ENCODE peak calls at places on chromosomes 5 and 9, in nine cellular contexts. W is NT2/D1, M is tibial nerve, P is lower lobe of right lung, K is aorta, Z is IMR-90, A is psoas muscle, C is ovary, E is right atrium auricular region. I is an unnamed sample.

GRCh38 chr5:6399978-6400910 is 21.9 kb upstream of the MED10 start:
- DNase-seq in W (no peak), M (no peak), P (no peak), K (no peak), Z (peak; percentile 57), A (no peak), C (no peak), E (peak; percentile 30), I (no peak)

GRCh38 chr5:5140051-5141010 is at the start of gene ADAMTS16:
- DNase-seq in W (no peak), M (no peak), P (no peak), K (no peak), Z (no peak), A (peak; percentile 52), C (peak; percentile 58), E (no peak), I (no peak)

GRCh38 chr5:131769337-131769736 is 27.5 kb downstream of the FNIP1 start:
- DNase-seq in W (no peak), M (no peak), P (no peak), K (no peak), Z (no peak), A (no peak), C (no peak), E (no peak), I (no peak)

GRCh38 chr5:139648205-139649081 is at the start of gene CXXC5:
- DNase-seq in W (no peak), M (no peak), P (peak; percentile 89), K (peak; percentile 92), Z (peak; percentile 83), A (peak; percentile 94), C (peak; percentile 75), E (no peak), I (peak; percentile 91)

GRCh38 chr9:95327239-95327865 is 9.8 kb upstream of the FANCC start:
- DNase-seq in W (no peak), M (no peak), P (no peak), K (no peak), Z (no peak), A (no peak), C (no peak), E (no peak), I (no peak)

GRCh38 chr5:73497537-73498056 is 645 bp upstream of the BTF3 start:
- DNase-seq in W (no peak), M (no peak), P (no peak), K (no peak), Z (no peak), A (no peak), C (no peak), E (no peak), I (no peak)

GRCh38 chr5:78542321-78542840 is 106.2 kb downstream of the LHFPL2 start:
- DNase-seq in W (no peak), M (no peak), P (no peak), K (no peak), Z (no peak), A (no peak), C (no peak), E (peak; percentile 50), I (no peak)

GRCh38 chr5:142540774-142541466 is 145.0 kb downstream of the FGF1 start:
- DNase-seq in W (no peak), M (peak; percentile 17), P (no peak), K (no peak), Z (peak; percentile 74), A (peak; percentile 78), C (no peak), E (peak; percentile 64), I (no peak)

GRCh38 chr5:40089269-40089668 is 590.4 kb upstream of the PTGER4 start:
- DNase-seq in W (no peak), M (no peak), P (no peak), K (no peak), Z (peak; percentile 1), A (no peak), C (no peak), E (no peak), I (peak; percentile 53)

GRCh38 chr9:83116026-83116425 is 53.1 kb upstream of the RASEF start:
- DNase-seq in W (no peak), M (no peak), P (no peak), K (no peak), Z (no peak), A (no peak), C (no peak), E (no peak), I (no peak)

GRCh38 chr9:88174324-88174723 is 36.0 kb upstream of the SPATA31C2 start:
- DNase-seq in W (no peak), M (no peak), P (no peak), K (no peak), Z (no peak), A (no peak), C (no peak), E (no peak), I (peak; percentile 79)

GRCh38 chr9:11469745-11470144 is 856.9 kb upstream of the PTPRD start:
- DNase-seq in W (no peak), M (no peak), P (no peak), K (no peak), Z (no peak), A (no peak), C (no peak), E (no peak), I (no peak)

GRCh38 chr9:14313951-14314423 is at the start of gene NFIB:
- DNase-seq in W (peak; percentile 52), M (peak; percentile 15), P (peak; percentile 60), K (peak; percentile 65), Z (peak; percentile 24), A (peak; percentile 88), C (peak; percentile 79), E (no peak), I (peak; percentile 82)

GRCh38 chr9:73131376-73131775 is 20.3 kb upstream of the ANXA1 start:
- DNase-seq in W (no peak), M (no peak), P (no peak), K (no peak), Z (no peak), A (no peak), C (no peak), E (no peak), I (no peak)

GRCh38 chr9:26266111-26266791 is 588.0 kb upstream of the TUSC1 start:
- DNase-seq in W (no peak), M (no peak), P (no peak), K (no peak), Z (no peak), A (no peak), C (no peak), E (no peak), I (no peak)

GRCh38 chr9:131420913-131421312 is 27.0 kb downstream of the PRRC2B start:
- DNase-seq in W (no peak), M (no peak), P (no peak), K (no peak), Z (peak; percentile 60), A (peak; percentile 18), C (no peak), E (no peak), I (peak; percentile 50)

GRCh38 chr5:17411436-17411835 is 86.6 kb upstream of the TAF11L2 start:
- DNase-seq in W (no peak), M (no peak), P (no peak), K (no peak), Z (peak; percentile 69), A (no peak), C (no peak), E (no peak), I (no peak)

GRCh38 chr9:3708751-3709150 is 182.9 kb upstream of the RFX3 start:
- DNase-seq in W (no peak), M (no peak), P (no peak), K (no peak), Z (peak; percentile 7), A (no peak), C (no peak), E (no peak), I (no peak)

GRCh38 chr9:138025417-138025816 is 147.8 kb downstream of the CACNA1B start:
- DNase-seq in W (no peak), M (no peak), P (no peak), K (no peak), Z (no peak), A (no peak), C (no peak), E (no peak), I (no peak)

GRCh38 chr9:105069285-105070065 is 141.5 kb upstream of the ABCA1 start:
- DNase-seq in W (no peak), M (no peak), P (no peak), K (no peak), Z (no peak), A (no peak), C (no peak), E (no peak), I (no peak)

GRCh38 chr9:125203259-125203658 is 2.9 kb downstream of the RABEPK start:
- DNase-seq in W (no peak), M (no peak), P (no peak), K (no peak), Z (peak; percentile 46), A (no peak), C (no peak), E (no peak), I (no peak)

GRCh38 chr5:99449786-99450185 is 521.0 kb upstream of the CHD1 start:
- DNase-seq in W (no peak), M (no peak), P (no peak), K (no peak), Z (no peak), A (no peak), C (no peak), E (no peak), I (no peak)

GRCh38 chr5:99453181-99453580 is 524.4 kb upstream of the CHD1 start:
- DNase-seq in W (no peak), M (no peak), P (no peak), K (no peak), Z (no peak), A (no peak), C (no peak), E (no peak), I (no peak)
- H3K27me3 ChIP-seq in W (no peaks in the 10 kb centered on the region), M (no peaks in the 10 kb centered on the region), P (no peaks in the 10 kb centered on the region), K (no peaks in the 10 kb centered on the region), Z (no peaks in the 10 kb centered on the region), A (no peaks in the 10 kb centered on the region), C (no peaks in the 10 kb centered on the region), E (no peaks in the 10 kb centered on the region), I (no peaks in the 10 kb centered on the region)

GRCh38 chr5:170418736-170419135 is 29.6 kb upstream of the KCNMB1 start:
- DNase-seq in W (no peak), M (no peak), P (no peak), K (no peak), Z (no peak), A (no peak), C (no peak), E (no peak), I (no peak)
- H3K27me3 ChIP-seq in W (no peaks in the 10 kb centered on the region), M (no peaks in the 10 kb centered on the region), P (peaks cover 13% of the 10 kb centered on the region), K (no peaks in the 10 kb centered on the region), Z (peaks cover 5% of the 10 kb centered on the region), A (no peaks in the 10 kb centered on the region), C (no peaks in the 10 kb centered on the region), E (no peaks in the 10 kb centered on the region), I (no peaks in the 10 kb centered on the region)

DNA sequence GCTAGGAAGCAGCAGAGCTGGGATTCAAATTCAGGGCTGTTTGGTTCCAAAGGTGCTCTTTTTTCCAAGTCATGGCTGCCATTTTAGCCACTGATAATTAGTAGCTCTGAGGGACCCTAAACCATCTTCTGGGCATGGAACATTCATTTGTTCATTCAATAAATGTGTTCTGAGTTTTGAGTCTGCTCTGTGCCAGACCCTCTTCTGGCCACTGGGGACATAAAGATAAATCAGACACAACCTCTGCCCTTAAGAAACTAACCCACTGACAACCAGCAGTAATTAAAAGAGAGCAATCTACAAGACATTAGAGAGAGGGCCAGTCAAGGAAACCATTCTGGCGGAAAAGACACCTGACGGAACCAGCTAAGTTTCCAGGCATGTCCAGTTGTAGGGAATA is 2.0 kb upstream of the CPEB4 start:
- DNase-seq in W (no peak), M (no peak), P (no peak), K (no peak), Z (no peak), A (no peak), C (no peak), E (no peak), I (no peak)
- H3K27me3 ChIP-seq in W (no peaks in the 10 kb centered on the region), M (no peaks in the 10 kb centered on the region), P (no peaks in the 10 kb centered on the region), K (no peaks in the 10 kb centered on the region), Z (no peaks in the 10 kb centered on the region), A (no peaks in the 10 kb centered on the region), C (no peaks in the 10 kb centered on the region), E (no peaks in the 10 kb centered on the region), I (no peaks in the 10 kb centered on the region)

GRCh38 chr5:133056891-133057290 is 5.1 kb downstream of the HSPA4 start:
- DNase-seq in W (no peak), M (no peak), P (no peak), K (no peak), Z (no peak), A (no peak), C (no peak), E (no peak), I (no peak)
- H3K27me3 ChIP-seq in W (no peaks in the 10 kb centered on the region), M (no peaks in the 10 kb centered on the region), P (no peaks in the 10 kb centered on the region), K (no peaks in the 10 kb centered on the region), Z (no peaks in the 10 kb centered on the region), A (no peaks in the 10 kb centered on the region), C (no peaks in the 10 kb centered on the region), E (no peaks in the 10 kb centered on the region), I (no peaks in the 10 kb centered on the region)

I was measured in SJCRH30.